ENCODE peak calls at places on chromosomes 6 and 20, in seven cellular contexts. X is NCI-H2081; K is effector CD4-positive, alpha-beta T cell; L is astrocyte of the hippocampus; O is foreskin fibroblast; H is kidney; M is COR-L47. U is an unnamed sample.

GRCh38 chr6:106027760-106028159 is 58.4 kb upstream of the PRDM1 start:
- DNase-seq in K (no peak), L (no peak), M (no peak), X (no peak), H (no peak), O (peak; percentile 17), U (no peak)

GRCh38 chr6:15082708-15083107 is 163.2 kb upstream of the JARID2 start:
- DNase-seq in L (no peak), X (no peak), M (no peak), K (no peak), H (no peak), O (no peak), U (no peak)

GRCh38 chr20:24745617-24746350 is 203.3 kb upstream of the CST7 start:
- DNase-seq in O (no peak), K (no peak), X (no peak), M (no peak), H (no peak), L (no peak), U (no peak)

GRCh38 chr20:6767536-6768227 is at the start of gene BMP2:
- DNase-seq in O (peak; percentile 85), X (peak; percentile 57), M (peak; percentile 60), H (peak; percentile 90), L (peak; percentile 88), K (no peak), U (no peak)

GRCh38 chr6:163627274-163628062 is 212.9 kb downstream of the QKI start:
- DNase-seq in K (no peak), L (no peak), X (no peak), H (no peak), O (no peak), M (no peak), U (no peak)

GRCh38 chr6:115838763-115839401 is 221.8 kb downstream of the FRK start:
- DNase-seq in M (peak; percentile 25), X (no peak), O (peak; percentile 46), L (peak; percentile 39), K (no peak), H (no peak), U (no peak)

GRCh38 chr6:111263837-111264236 is 176.5 kb downstream of the SLC16A10 start:
- DNase-seq in H (no peak), X (no peak), O (peak; percentile 86), K (no peak), M (no peak), L (peak; percentile 70), U (no peak)

GRCh38 chr6:107736713-107737396 is 87.3 kb downstream of the SCML4 start:
- DNase-seq in K (no peak), X (no peak), O (no peak), H (no peak), M (no peak), L (no peak), U (peak; percentile 75)

GRCh38 chr20:43325926-43326325 is 131.8 kb upstream of the SRSF6 start:
- DNase-seq in X (no peak), K (no peak), L (no peak), O (no peak), H (no peak), M (no peak), U (no peak)

GRCh38 chr6:119076173-119076965 is 2.1 kb downstream of the FAM184A start:
- DNase-seq in L (no peak), O (peak; percentile 3), X (no peak), K (no peak), M (no peak), H (no peak), U (peak; percentile 64)

GRCh38 chr6:156879235-156879995 is 102.2 kb downstream of the ARID1B start:
- DNase-seq in O (no peak), M (no peak), X (no peak), K (no peak), H (no peak), L (no peak), U (no peak)

GRCh38 chr6:142764306-142764705 is 180.7 kb downstream of the HIVEP2 start:
- DNase-seq in L (no peak), M (no peak), X (no peak), H (no peak), O (peak; percentile 14), K (no peak), U (no peak)

GRCh38 chr6:1379810-1380198 is 9.6 kb upstream of the FOXF2 start:
- DNase-seq in K (no peak), X (no peak), L (no peak), H (no peak), O (peak; percentile 13), M (no peak), U (no peak)

GRCh38 chr20:63915471-63915870 is 20.5 kb downstream of the DNAJC5 start:
- DNase-seq in L (no peak), K (no peak), H (no peak), M (no peak), X (no peak), O (no peak), U (no peak)

GRCh38 chr6:119284861-119285521 is 64.6 kb downstream of the MAN1A1 start:
- DNase-seq in M (no peak), K (no peak), L (no peak), O (no peak), H (no peak), X (no peak), U (no peak)

GRCh38 chr6:7441048-7441775 is 51.6 kb downstream of the RIOK1 start:
- DNase-seq in M (no peak), L (no peak), K (no peak), O (no peak), X (no peak), H (no peak), U (no peak)

GRCh38 chr20:44541957-44542356 is 20.1 kb upstream of the SERINC3 start:
- DNase-seq in K (no peak), M (no peak), X (no peak), O (no peak), H (no peak), L (no peak), U (no peak)

GRCh38 chr6:18154507-18155272 is at the start of gene TPMT:
- DNase-seq in K (no peak), L (no peak), O (no peak), M (peak; percentile 96), H (no peak), X (no peak), U (peak; percentile 99)

GRCh38 chr20:22775256-22775655 is 190.9 kb upstream of the FOXA2 start:
- DNase-seq in M (no peak), X (no peak), O (no peak), H (no peak), L (no peak), K (no peak), U (no peak)

GRCh38 chr6:53020005-53020744 is 25.1 kb upstream of the GSTA4 start:
- DNase-seq in K (no peak), O (no peak), X (peak; percentile 23), M (no peak), L (no peak), H (no peak), U (no peak)

GRCh38 chr20:40506567-40506966 is 182.5 kb downstream of the MAFB start:
- DNase-seq in M (no peak), K (no peak), L (peak; percentile 98), O (peak; percentile 88), X (no peak), H (peak; percentile 92), U (peak; percentile 94)

GRCh38 chr6:170208171-170208601 is 82.7 kb downstream of the DLL1 start:
- DNase-seq in O (no peak), K (no peak), H (peak; percentile 39), X (no peak), M (no peak), L (no peak), U (peak; percentile 72)

GRCh38 chr6:84052204-84052882 is 18.8 kb downstream of the MRAP2 start:
- DNase-seq in L (peak; percentile 72), H (peak; percentile 95), K (no peak), X (peak; percentile 90), O (peak; percentile 80), M (peak; percentile 92), U (peak; percentile 91)

GRCh38 chr20:2805682-2806350 is 5.4 kb upstream of the CPXM1 start:
- DNase-seq in X (no peak), M (no peak), H (peak; percentile 50), L (no peak), K (no peak), O (no peak), U (no peak)

GRCh38 chr20:50885068-50885467 is 46.2 kb downstream of the ADNP start:
- DNase-seq in M (no peak), H (no peak), K (no peak), L (no peak), O (no peak), X (no peak), U (no peak)

GRCh38 chr6:26485401-26485800 is 14.7 kb upstream of the BTN1A1 start:
- DNase-seq in X (no peak), L (no peak), M (no peak), O (no peak), H (no peak), K (no peak), U (no peak)

GRCh38 chr6:116316772-116317467 is 37.2 kb upstream of the TSPYL1 start:
- DNase-seq in H (no peak), X (no peak), M (no peak), O (no peak), L (no peak), K (no peak), U (no peak)

GRCh38 chr20:32028647-32029372 is 18.6 kb downstream of the CCM2L start:
- DNase-seq in O (no peak), L (peak; percentile 44), H (no peak), X (no peak), K (no peak), M (no peak), U (no peak)

GRCh38 chr20:10067305-10067704 is 32.5 kb downstream of the ANKEF1 start:
- DNase-seq in M (no peak), L (no peak), O (peak; percentile 51), X (no peak), H (no peak), K (no peak), U (no peak)

GRCh38 chr20:32112862-32113261 is 3.3 kb downstream of the TM9SF4 start:
- DNase-seq in K (no peak), H (no peak), L (no peak), X (no peak), M (no peak), O (no peak), U (no peak)

U was measured in esophagus muscularis mucosa.